ENCODE peak calls at places on chromosomes 16 and 17, in seven cellular contexts. R is activated T-helper 9 cell treated with anti-CD3 and anti-CD28 coated beads, Interleukin-2, amount 50 U/mL, for 16 hours; X is mesothelial cell of epicardium; P is activated CD4-positive, alpha-beta T cell treated with anti-CD3 and anti-CD28 coated beads, Interleukin-2, amount 50 U/mL, for 1 hour; I is NCI-H1092 treated with DMSO at 0.1 percent for 48 hours; Q is OCI-M1; Y is Caki2. N is an unnamed sample.

GRCh38 chr17:75267403-75268232 is 3.4 kb downstream of the MIF4GD start:
- DNase-seq in R (no peak), X (no peak), P (no peak), I (peak), Q (no peak), Y (no peak), N (no peak)

GRCh38 chr16:75044800-75045361 is 46.1 kb downstream of the ZNRF1 start:
- DNase-seq in R (no peak), X (no peak), P (no peak), I (peak), Q (no peak), Y (peak), N (peak)

GRCh38 chr17:48804936-48805411 is 12.1 kb downstream of the TTLL6 start:
- DNase-seq in R (peak), X (peak), P (peak), I (peak), Q (peak), Y (peak), N (no peak)

GRCh38 chr16:87690911-87691685 is 74.7 kb downstream of the KLHDC4 start:
- DNase-seq in R (no peak), X (no peak), P (no peak), I (no peak), Q (no peak), Y (no peak), N (no peak)

GRCh38 chr16:75420987-75421819 is 12.1 kb downstream of the CFDP1 start:
- DNase-seq in R (no peak), X (peak), P (peak), I (no peak), Q (peak), Y (peak), N (peak)

GRCh38 chr16:28531777-28532744 is 6.7 kb downstream of the NUPR1 start:
- DNase-seq in R (no peak), X (no peak), P (no peak), I (no peak), Q (peak), Y (peak), N (no peak)

GRCh38 chr17:54736573-54736972 is 164.1 kb upstream of the TOM1L1 start:
- DNase-seq in R (no peak), X (no peak), P (no peak), I (no peak), Q (peak), Y (no peak), N (no peak)

GRCh38 chr16:71568541-71568940 is 8.4 kb downstream of the TAT start:
- DNase-seq in R (no peak), X (no peak), P (no peak), I (no peak), Q (no peak), Y (no peak), N (no peak)

GRCh38 chr16:89563639-89564392 is 3.3 kb downstream of the RPL13 start:
- DNase-seq in R (no peak), X (no peak), P (no peak), I (no peak), Q (peak), Y (no peak), N (no peak)

GRCh38 chr17:70319516-70319915 is 150.2 kb downstream of the KCNJ2 start:
- DNase-seq in R (no peak), X (no peak), P (no peak), I (no peak), Q (no peak), Y (no peak), N (no peak)

N was measured in fibroblast of the conjunctiva.